ENCODE peak calls at places on chromosomes 3 and 15, in six cellular contexts. W is GM23338, M is breast epithelium, U is heart right ventricle, V is left lung, X is HepG2. K is an unnamed sample.

GRCh38 chr15:68249058-68249713 is 19.7 kb upstream of the CLN6 start:
- DNase-seq in W (no peak), M (no peak), U (no peak), V (no peak), X (no peak), K (no peak)

GRCh38 chr3:65880350-65880749 is 158.4 kb downstream of the MAGI1 start:
- DNase-seq in W (no peak), M (no peak), U (no peak), V (no peak), X (no peak), K (no peak)

GRCh38 chr3:15708882-15709677 is 88.7 kb downstream of the ANKRD28 start:
- DNase-seq in W (no peak), M (no peak), U (no peak), V (no peak), X (no peak), K (no peak)

GRCh38 chr3:127458698-127459097 is 131.8 kb downstream of the TPRA1 start:
- DNase-seq in W (peak; percentile 91), M (no peak), U (no peak), V (no peak), X (no peak), K (no peak)

GRCh38 chr3:152267319-152267689 is 1.4 kb upstream of the MBNL1 start:
- DNase-seq in W (no peak), M (no peak), U (no peak), V (no peak), X (no peak), K (no peak)

GRCh38 chr3:85801955-85802354 is 843.2 kb downstream of the CADM2 start:
- DNase-seq in W (peak; percentile 70), M (no peak), U (no peak), V (no peak), X (peak; percentile 20), K (no peak)

GRCh38 chr3:71510485-71510884 is 73.0 kb downstream of the FOXP1 start:
- DNase-seq in W (no peak), M (no peak), U (no peak), V (no peak), X (peak; percentile 4), K (no peak)

GRCh38 chr15:74897300-74897701 is 7.5 kb downstream of the MPI start:
- DNase-seq in W (no peak), M (no peak), U (no peak), V (no peak), X (no peak), K (no peak)

GRCh38 chr3:32883817-32884216 is 66.0 kb downstream of the TRIM71 start:
- DNase-seq in W (no peak), M (no peak), U (no peak), V (no peak), X (no peak), K (no peak)

DNA sequence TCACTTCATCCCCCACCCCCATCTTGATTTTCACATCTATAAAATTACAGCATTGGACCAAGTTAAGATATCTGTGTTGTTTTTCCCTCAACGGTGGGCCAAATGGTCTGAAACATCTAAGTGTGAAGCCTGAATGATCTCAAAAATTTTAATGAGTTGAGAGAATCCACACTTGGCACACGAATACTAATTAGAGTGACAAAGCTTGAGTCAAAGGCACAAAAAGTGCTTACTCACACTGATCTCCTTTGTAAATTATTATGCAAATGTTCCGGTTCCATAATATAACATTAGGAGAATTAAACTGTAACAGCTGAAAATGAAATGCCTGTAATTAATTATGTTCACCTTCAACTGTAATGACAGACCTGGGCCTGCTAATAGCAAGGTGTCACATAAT is 33.6 kb downstream of the GPR176 start:
- DNase-seq in W (no peak), M (no peak), U (no peak), V (no peak), X (no peak), K (no peak)
- H3K27ac ChIP-seq in W (peak overlapping the region; percentile 97), M (no peak overlapping the region), U (no peak overlapping the region), V (no peak overlapping the region), X (no peak overlapping the region), K (no peak overlapping the region)

GRCh38 chr3:109973733-109974132 is 636.4 kb upstream of the DPPA4 start:
- DNase-seq in W (no peak), M (no peak), U (no peak), V (no peak), X (no peak), K (no peak)
- H3K4me1 ChIP-seq in W (no peaks in the 10 kb centered on the region), M (no peaks in the 10 kb centered on the region), U (no peaks in the 10 kb centered on the region), V (no peaks in the 10 kb centered on the region), X (no peaks in the 10 kb centered on the region), K (no peaks in the 10 kb centered on the region)

DNA sequence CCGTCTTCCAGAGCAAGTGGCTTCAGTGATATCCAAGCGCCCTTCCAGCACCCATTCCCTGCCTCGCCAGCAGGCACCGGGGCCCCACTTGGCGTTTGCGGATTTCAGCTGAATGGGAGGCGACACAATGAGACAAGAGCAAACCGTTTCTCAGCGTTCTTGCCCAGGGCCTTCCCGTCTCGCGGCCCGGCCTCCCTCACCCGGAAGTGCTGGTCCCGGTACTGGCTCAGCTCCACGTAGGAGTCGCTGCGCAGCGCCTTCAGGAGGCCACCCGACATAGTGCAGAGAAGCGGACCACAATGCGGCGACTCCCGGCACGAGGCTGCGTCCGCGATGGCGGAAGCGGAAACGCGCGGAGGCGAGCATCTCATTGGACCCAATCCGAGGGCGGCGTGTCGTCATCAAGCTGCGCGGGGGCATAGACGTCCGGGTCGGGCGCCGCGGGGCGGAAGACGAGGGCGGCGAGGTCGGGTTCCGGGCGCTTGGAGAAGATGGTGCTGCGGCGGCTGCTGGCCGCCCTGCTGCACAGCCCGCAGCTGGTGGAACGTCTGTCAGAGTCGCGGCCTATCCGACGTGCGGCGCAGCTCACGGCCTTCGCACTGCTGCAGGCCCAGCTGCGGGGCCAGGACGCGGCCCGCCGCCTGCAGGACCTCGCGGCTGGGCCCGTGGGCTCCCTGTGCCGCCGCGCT is at the start of gene NCBP2:
- DNase-seq in W (peak; percentile 99), M (peak; percentile 96), U (peak; percentile 99), V (peak; percentile 98), X (peak; percentile 95), K (peak; percentile 99)
- TF ChIP-seq CTCF in W (peak; percentile 77), M (peak; percentile 43), U (peak; percentile 56), V (peak; percentile 65), X (peak; percentile 98), K (peak; percentile 38)

GRCh38 chr3:64184621-64185020 is 40.6 kb downstream of the PRICKLE2 start:
- DNase-seq in W (no peak), M (no peak), U (no peak), V (no peak), X (no peak), K (no peak)
- H3K27ac ChIP-seq in W (no peak overlapping the region), M (peak overlapping the region; percentile 59), U (no peak overlapping the region), V (no peak overlapping the region), X (no peak overlapping the region), K (no peak overlapping the region)

DNA sequence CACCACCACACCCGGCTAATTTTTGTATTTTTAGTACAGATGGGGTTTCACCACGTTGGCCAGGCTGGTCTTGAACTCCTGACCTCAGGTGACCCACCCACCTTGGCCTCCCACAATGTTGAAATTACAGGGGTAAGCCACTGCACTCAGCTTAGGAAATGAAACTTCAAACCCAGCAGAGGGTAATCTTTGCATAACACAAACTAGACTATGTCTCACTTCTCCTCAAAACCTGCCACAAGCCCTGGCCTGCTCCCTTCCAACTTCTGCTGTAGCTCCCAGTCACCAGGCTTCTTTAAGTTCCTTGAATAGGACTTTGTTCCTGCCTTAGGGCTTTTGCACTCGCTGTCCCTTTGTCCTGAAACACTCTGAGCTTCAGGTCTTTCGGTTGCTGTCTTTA is 39.2 kb upstream of the SEMA4B start:
- DNase-seq in W (no peak), M (no peak), U (no peak), V (no peak), X (no peak), K (no peak)
- H3K4me1 ChIP-seq in W (peaks cover 11% of the 10 kb centered on the region), M (peaks cover 4% of the 10 kb centered on the region), U (peaks cover 15% of the 10 kb centered on the region), V (peaks cover 12% of the 10 kb centered on the region), X (peaks cover 93% of the 10 kb centered on the region), K (peaks cover 32% of the 10 kb centered on the region)

DNA sequence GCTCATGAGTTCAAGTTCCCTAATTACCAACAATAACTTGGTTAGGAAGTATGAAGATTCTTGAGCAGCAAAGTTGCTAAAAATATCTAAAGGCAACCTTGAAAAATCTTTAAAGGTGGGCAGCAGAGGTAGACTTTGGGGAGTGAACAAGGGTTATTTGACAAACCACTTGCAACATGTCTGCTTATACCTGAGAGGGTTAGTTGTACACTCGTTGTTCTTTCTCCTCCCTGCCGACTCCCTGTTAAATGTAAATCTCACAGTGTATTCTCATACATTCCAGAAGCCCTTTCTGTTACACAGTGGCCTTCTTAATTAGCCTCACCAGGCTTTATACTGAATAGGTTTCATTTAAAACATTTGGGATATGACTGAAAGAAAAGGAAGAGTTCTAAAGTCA is 121.7 kb downstream of the ARNT2 start:
- DNase-seq in W (no peak), M (no peak), U (no peak), V (no peak), X (no peak), K (no peak)
- TF ChIP-seq CTCF in W (no peak), M (no peak), U (no peak), V (no peak), X (no peak), K (no peak)

GRCh38 chr3:10937141-10937825 is 55.3 kb upstream of the SLC6A1 start:
- DNase-seq in W (no peak), M (no peak), U (no peak), V (no peak), X (no peak), K (peak; percentile 42)
- H3K27ac ChIP-seq in W (no peak overlapping the region), M (no peak overlapping the region), U (no peak overlapping the region), V (no peak overlapping the region), X (no peak overlapping the region), K (no peak overlapping the region)

DNA sequence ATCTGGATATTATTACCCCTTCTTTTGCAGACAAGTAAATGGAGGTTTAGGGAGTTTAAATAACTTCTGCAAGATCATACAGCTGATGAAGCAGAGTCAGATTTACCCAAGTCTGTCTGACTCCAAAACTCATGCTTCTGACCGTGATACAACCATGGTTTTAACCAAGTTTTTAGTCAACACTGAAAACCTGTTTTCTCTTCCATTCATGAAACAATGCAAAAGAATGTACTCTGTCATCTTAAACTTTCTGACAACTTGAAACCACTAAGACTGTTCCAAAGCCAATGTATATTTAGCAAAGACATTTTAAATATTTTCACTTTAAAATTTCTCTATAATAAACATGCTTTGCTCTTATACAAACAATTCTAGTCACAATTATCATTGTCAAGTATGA is 77.0 kb upstream of the RBMS3 start:
- DNase-seq in W (no peak), M (no peak), U (no peak), V (no peak), X (no peak), K (no peak)
- H3K4me1 ChIP-seq in W (no peaks in the 10 kb centered on the region), M (no peaks in the 10 kb centered on the region), U (no peaks in the 10 kb centered on the region), V (no peaks in the 10 kb centered on the region), X (no peaks in the 10 kb centered on the region), K (no peaks in the 10 kb centered on the region)

DNA sequence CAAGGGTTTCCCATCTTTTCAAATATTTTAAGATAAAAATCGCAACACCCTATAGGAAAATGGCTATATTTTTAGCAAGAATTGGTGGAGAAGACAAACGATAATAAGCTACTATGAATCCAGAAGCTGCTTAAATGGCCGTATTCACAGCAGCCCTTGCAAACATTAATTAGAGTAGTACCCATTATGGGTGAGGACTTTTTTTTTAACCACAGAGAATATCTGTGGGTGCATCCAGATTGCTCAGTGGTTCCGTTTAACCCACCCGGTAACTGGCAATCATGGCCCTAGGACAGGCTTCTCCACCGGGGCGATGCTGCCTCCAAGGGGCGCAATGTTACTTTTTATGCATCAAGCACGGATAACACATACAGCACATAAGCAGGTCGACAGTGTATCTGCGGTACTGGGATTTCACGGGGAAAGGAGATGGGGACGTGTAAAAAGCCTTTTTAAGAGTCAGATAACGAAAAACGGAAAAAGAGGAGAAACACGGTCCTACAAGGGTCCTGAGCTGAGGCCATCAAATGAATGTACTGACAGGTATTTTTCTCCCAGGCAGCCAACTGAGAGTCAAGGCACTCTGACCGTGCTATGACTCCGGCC is 968 bp upstream of the TMEM266 start:
- DNase-seq in W (peak; percentile 53), M (no peak), U (no peak), V (no peak), X (peak; percentile 15), K (no peak)
- TF ChIP-seq CTCF in W (peak; percentile 74), M (no peak), U (no peak), V (no peak), X (peak; percentile 71), K (no peak)